ENCODE peak calls at places on chromosomes 1 and 21, in five cellular contexts. O is neural progenitor cell, X is PC-3, Y is mesenchymal stem cell, B is NT2/D1. H is an unnamed sample.

GRCh38 chr1:204826970-204827369 is 43.7 kb upstream of the NFASC start:
- DNase-seq in O (peak; percentile 68), X (peak; percentile 48), Y (no peak), B (peak; percentile 84), H (peak; percentile 13)

GRCh38 chr1:210264521-210265380 is 32.2 kb downstream of the SERTAD4 start:
- DNase-seq in O (no peak), X (no peak), Y (peak; percentile 14), B (no peak), H (no peak)

GRCh38 chr1:82894635-82895034 is 1093.9 kb downstream of the ADGRL2 start:
- DNase-seq in O (no peak), X (no peak), Y (no peak), B (no peak), H (no peak)

GRCh38 chr1:5667513-5668325 is 324.5 kb downstream of the NPHP4 start:
- DNase-seq in O (no peak), X (no peak), Y (no peak), B (no peak), H (no peak)

GRCh38 chr21:44986471-44987291 is 46.9 kb downstream of the SLX9 start:
- DNase-seq in O (no peak), X (no peak), Y (no peak), B (no peak), H (no peak)

GRCh38 chr1:38038836-38039235 is 7.8 kb downstream of the POU3F1 start:
- DNase-seq in O (no peak), X (peak; percentile 62), Y (no peak), B (no peak), H (peak; percentile 77)

GRCh38 chr21:33940846-33941245 is 25.2 kb upstream of the ATP5PO start:
- DNase-seq in O (no peak), X (no peak), Y (peak; percentile 90), B (no peak), H (peak; percentile 57)

GRCh38 chr1:236064674-236065508 is at the start of gene NID1:
- DNase-seq in O (peak; percentile 95), X (peak; percentile 71), Y (peak; percentile 91), B (peak; percentile 72), H (peak; percentile 88)

GRCh38 chr1:222240536-222241181 is 307.2 kb downstream of the HHIPL2 start:
- DNase-seq in O (no peak), X (peak; percentile 55), Y (peak; percentile 65), B (no peak), H (peak; percentile 75)

GRCh38 chr1:246805135-246805716 is 81.0 kb downstream of the SCCPDH start:
- DNase-seq in O (no peak), X (no peak), Y (peak; percentile 59), B (no peak), H (no peak)

GRCh38 chr21:29018540-29018939 is 609 bp downstream of the RWDD2B start:
- DNase-seq in O (no peak), X (peak; percentile 20), Y (no peak), B (no peak), H (peak; percentile 45)

GRCh38 chr21:29022141-29022540 is 2.3 kb upstream of the USP16 start:
- DNase-seq in O (no peak), X (peak; percentile 25), Y (no peak), B (no peak), H (no peak)

DNA sequence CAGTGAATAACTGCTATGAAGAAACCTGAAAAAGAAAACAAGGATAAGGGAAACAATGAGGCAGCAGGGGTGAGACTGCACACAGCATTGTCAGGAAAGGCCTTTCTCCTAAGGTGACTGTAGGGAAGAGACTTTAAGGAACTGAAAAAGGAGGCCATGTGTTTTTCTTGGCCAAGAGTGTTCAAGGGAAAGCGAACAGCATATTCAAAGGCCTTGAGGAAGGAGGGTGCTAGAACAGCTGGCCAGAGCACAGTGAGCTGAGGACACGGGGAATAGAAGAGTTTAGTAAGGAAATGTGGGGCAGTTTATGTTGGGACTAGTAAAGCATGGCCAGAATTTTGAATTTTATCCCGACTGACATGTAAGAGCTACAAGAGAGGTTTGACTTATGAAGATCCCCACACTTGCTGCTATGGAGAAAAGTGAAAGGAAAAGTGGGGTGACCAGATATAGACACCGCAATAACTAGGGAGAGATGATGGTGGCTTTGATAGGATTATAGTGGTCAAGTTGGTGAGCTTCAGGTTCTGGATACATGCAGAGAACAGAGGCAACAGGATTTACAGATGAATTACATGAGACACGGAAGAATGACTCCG is 1.4 kb downstream of the RWDD2B start:
- DNase-seq in O (no peak), X (no peak), Y (no peak), B (no peak), H (no peak)
- H3K9ac ChIP-seq in O (no peak overlapping the region), X (peak overlapping the region; percentile 97), Y (peak overlapping the region; percentile 92), B (peak overlapping the region; percentile 100), H (no peak overlapping the region)

DNA sequence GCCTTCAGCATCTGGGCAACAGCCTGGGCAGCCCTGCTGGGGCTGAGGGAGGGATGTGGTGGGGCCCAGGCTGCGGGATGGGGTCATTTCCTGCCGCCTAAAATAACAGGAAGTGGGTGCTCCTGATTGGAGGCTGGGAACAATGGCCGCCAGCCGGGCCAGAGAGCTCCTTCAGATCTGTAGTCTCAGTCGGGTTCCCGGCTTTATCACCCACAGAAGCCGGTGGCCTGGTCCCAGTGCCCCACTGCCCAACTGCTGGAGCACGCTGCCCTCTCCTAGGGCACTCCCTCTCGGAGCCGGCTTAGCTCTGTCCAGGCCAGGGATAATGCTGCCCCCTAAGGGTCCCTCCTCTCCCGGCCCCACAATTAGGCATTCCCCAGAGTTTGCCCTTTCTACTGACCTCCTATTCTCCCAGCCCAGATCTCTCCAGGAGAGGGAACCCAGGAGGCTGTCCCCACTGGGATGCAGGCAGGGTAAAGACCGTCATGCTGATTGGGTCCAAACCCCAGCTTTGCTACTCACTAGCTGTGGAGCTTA is 5.1 kb downstream of the MAP7D1 start:
- DNase-seq in O (peak; percentile 86), X (peak; percentile 35), Y (peak; percentile 71), B (no peak), H (peak; percentile 72)
- H3K9ac ChIP-seq in O (peak overlapping the region; percentile 18), X (peak overlapping the region; percentile 47), Y (peak overlapping the region; percentile 90), B (peak overlapping the region; percentile 38), H (peak overlapping the region; percentile 69)

GRCh38 chr1:201515062-201515750 is 8.3 kb upstream of the CSRP1 start:
- DNase-seq in O (no peak), X (no peak), Y (no peak), B (no peak), H (no peak)

GRCh38 chr1:201517631-201518030 is 10.7 kb upstream of the CSRP1 start:
- DNase-seq in O (no peak), X (peak; percentile 80), Y (no peak), B (no peak), H (no peak)

GRCh38 chr1:201518105-201518504 is 11.2 kb upstream of the CSRP1 start:
- DNase-seq in O (no peak), X (no peak), Y (no peak), B (no peak), H (no peak)

GRCh38 chr1:201515895-201516294 is 9.0 kb upstream of the CSRP1 start:
- DNase-seq in O (no peak), X (no peak), Y (no peak), B (no peak), H (no peak)

GRCh38 chr1:201516511-201517127 is 9.7 kb upstream of the CSRP1 start:
- DNase-seq in O (no peak), X (no peak), Y (no peak), B (no peak), H (no peak)
- H3K9ac ChIP-seq in O (no peak overlapping the region), X (no peak overlapping the region), Y (no peak overlapping the region), B (no peak overlapping the region), H (no peak overlapping the region)

GRCh38 chr1:41381691-41382530 is 20.7 kb downstream of the FOXO6 start:
- DNase-seq in O (peak; percentile 78), X (peak; percentile 72), Y (peak; percentile 67), B (no peak), H (peak; percentile 25)
- H3K9ac ChIP-seq in O (no peak overlapping the region), X (peak overlapping the region; percentile 72), Y (peak overlapping the region; percentile 36), B (peak overlapping the region; percentile 88), H (peak overlapping the region; percentile 62)

GRCh38 chr1:63958556-63958955 is 184.7 kb downstream of the ROR1 start:
- DNase-seq in O (no peak), X (no peak), Y (no peak), B (no peak), H (no peak)
- H3K9ac ChIP-seq in O (no peak overlapping the region), X (no peak overlapping the region), Y (no peak overlapping the region), B (no peak overlapping the region), H (no peak overlapping the region)

GRCh38 chr1:220991959-220992704 is 112.9 kb downstream of the HLX start:
- DNase-seq in O (no peak), X (no peak), Y (peak; percentile 81), B (no peak), H (peak; percentile 85)

GRCh38 chr1:220990417-220991337 is 111.4 kb downstream of the HLX start:
- DNase-seq in O (no peak), X (peak; percentile 85), Y (peak; percentile 89), B (no peak), H (peak; percentile 81)

GRCh38 chr1:220994671-220995070 is 115.4 kb downstream of the HLX start:
- DNase-seq in O (no peak), X (no peak), Y (no peak), B (no peak), H (no peak)

GRCh38 chr1:220991506-220991905 is 112.3 kb downstream of the HLX start:
- DNase-seq in O (no peak), X (no peak), Y (peak; percentile 59), B (no peak), H (no peak)

DNA sequence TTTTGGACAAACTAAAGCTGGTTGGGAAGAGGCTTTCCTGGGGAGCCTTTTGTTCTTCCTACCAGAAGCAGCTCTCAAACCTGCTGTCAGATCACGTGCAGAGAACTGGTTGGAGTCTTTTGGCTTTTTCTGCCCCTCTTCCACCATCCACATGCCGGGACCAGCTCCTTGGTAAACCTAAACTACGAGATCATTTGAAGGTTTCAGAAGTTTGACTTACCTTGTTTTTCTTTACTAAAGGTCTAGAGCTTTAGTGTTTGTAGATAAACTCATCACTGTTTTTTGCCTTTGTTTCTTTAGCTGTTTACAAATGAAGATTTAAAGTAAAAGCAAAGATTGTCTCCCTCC is 113.4 kb downstream of the HLX start:
- DNase-seq in O (peak; percentile 25), X (no peak), Y (no peak), B (no peak), H (no peak)
- H3K9ac ChIP-seq in O (no peak overlapping the region), X (no peak overlapping the region), Y (peak overlapping the region; percentile 49), B (no peak overlapping the region), H (no peak overlapping the region)